ENCODE peak calls at places on chromosomes 6 and 20, in nine cellular contexts. I is tibial nerve, V is Peyer's patch, Z is pancreas, K is gastrocnemius medialis, S is neuronal stem cell, W is osteoblast, J is heart left ventricle, N is neural progenitor cell. M is an unnamed sample. For H3K4me1, the result is how much of the 10 kb centered on the place peaks cover.

GRCh38 chr6:143241110-143241509 is 180.4 kb downstream of the AIG1 start:
- DNase-seq in I (no peak), V (no peak), Z (no peak), K (no peak), S (no peak), W (no peak), J (no peak), N (no peak), M (no peak)

GRCh38 chr6:166663568-166663967 is 36.5 kb upstream of the RPS6KA2 start:
- DNase-seq in I (no peak), V (no peak), Z (no peak), K (no peak), S (no peak), W (no peak), J (no peak), N (no peak), M (no peak)

GRCh38 chr20:63095718-63096654 is 89.2 kb upstream of the BHLHE23 start:
- DNase-seq in I (no peak), V (peak), Z (no peak), K (no peak), S (no peak), W (peak), J (peak), N (no peak), M (no peak)

GRCh38 chr20:44851545-44851944 is 34.0 kb upstream of the YWHAB start:
- DNase-seq in I (no peak), V (no peak), Z (no peak), K (no peak), S (no peak), W (no peak), J (no peak), N (no peak), M (peak)

GRCh38 chr6:6806793-6807518 is 218.4 kb downstream of the LY86 start:
- DNase-seq in I (peak), V (no peak), Z (no peak), K (peak), S (no peak), W (no peak), J (peak), N (no peak), M (no peak)

GRCh38 chr6:105424177-105424783 is 21.4 kb upstream of the PREP start:
- DNase-seq in I (peak), V (no peak), Z (peak), K (no peak), S (peak), W (no peak), J (no peak), N (peak), M (peak)

GRCh38 chr6:46772754-46773153 is 20.4 kb upstream of the MEP1A start:
- DNase-seq in I (peak), V (no peak), Z (no peak), K (peak), S (no peak), W (no peak), J (peak), N (no peak), M (no peak)

GRCh38 chr6:149445095-149445466 is 39.7 kb downstream of the ZC3H12D start:
- DNase-seq in I (no peak), V (no peak), Z (no peak), K (no peak), S (no peak), W (no peak), J (no peak), N (no peak), M (no peak)

GRCh38 chr20:53921443-53921973 is 148.9 kb downstream of the BCAS1 start:
- DNase-seq in I (no peak), V (no peak), Z (no peak), K (no peak), S (no peak), W (no peak), J (no peak), N (no peak), M (no peak)

GRCh38 chr6:15690451-15690961 is 27.7 kb upstream of the DTNBP1 start:
- DNase-seq in I (no peak), V (no peak), Z (no peak), K (no peak), S (no peak), W (no peak), J (no peak), N (no peak), M (peak)

GRCh38 chr6:41785254-41785653 is 2.2 kb upstream of the TOMM6 start:
- DNase-seq in I (no peak), V (no peak), Z (no peak), K (no peak), S (no peak), W (no peak), J (no peak), N (no peak), M (no peak)

GRCh38 chr20:46013826-46014516 is 5.3 kb downstream of the MMP9 start:
- DNase-seq in I (peak), V (peak), Z (peak), K (no peak), S (peak), W (peak), J (peak), N (peak), M (peak)

DNA sequence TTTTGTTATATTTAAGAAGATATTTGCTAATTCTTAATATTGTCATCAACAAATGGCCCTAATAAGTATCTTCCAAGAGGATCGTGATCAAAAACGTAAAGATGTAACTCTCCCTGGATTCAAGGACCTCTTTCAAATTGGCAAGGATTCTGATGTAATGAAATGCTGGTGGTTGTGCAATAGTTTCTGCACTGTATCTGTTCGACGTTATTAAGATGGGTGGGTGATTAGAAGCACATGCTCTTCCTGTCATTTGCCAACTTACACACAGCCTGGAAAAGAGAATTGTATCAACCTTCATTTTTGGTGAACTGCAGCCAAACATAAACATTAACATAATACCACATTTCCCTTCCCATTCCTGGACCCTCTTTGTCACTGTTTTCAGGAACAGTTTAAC is 9.8 kb downstream of the FOXQ1 start:
- DNase-seq in I (no peak), V (no peak), Z (no peak), K (no peak), S (no peak), W (no peak), J (no peak), N (no peak), M (no peak)
- H3K4me1 ChIP-seq in I (under half), V (under half), Z (under half), K (under half), S (under half), W (under half), J (under half), N (under half), M (under half)

GRCh38 chr6:36123270-36124139 is 6.8 kb upstream of the MAPK13 start:
- DNase-seq in I (peak), V (peak), Z (peak), K (peak), S (peak), W (peak), J (peak), N (peak), M (peak)
- H3K4me1 ChIP-seq in I (under half), V (under half), Z (under half), K (under half), S (under half), W (under half), J (under half), N (under half), M (under half)

DNA sequence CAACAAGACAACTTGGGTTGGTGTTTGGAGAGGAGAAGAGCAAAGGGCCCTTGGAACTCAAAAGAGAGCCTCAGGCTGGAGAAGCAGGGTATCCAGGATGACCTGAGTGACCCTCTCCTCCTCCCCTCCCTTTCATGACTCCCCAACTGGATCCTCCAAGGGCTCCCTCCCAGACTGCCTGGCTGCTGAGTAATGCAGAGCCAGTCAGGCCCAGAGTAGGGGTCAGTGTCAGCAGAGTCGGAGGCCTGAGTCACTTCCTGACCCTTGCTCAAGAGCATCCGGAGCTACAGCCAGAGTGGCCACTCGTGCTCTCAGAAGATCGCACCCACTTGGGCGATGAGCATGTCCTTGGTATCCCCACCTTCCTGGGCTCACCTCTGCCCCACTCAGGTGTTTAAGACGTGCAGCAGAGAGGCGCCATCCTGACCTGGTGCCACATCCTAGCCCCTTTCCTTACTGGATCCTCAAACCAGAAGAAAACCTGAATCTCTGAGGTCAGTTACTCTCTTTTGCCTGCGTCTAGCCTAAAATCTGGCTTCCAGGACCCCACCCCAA is 2.8 kb upstream of the MAPK13 start:
- DNase-seq in I (no peak), V (no peak), Z (no peak), K (no peak), S (no peak), W (peak), J (peak), N (no peak), M (no peak)
- H3K4me1 ChIP-seq in I (under half), V (under half), Z (under half), K (under half), S (under half), W (under half), J (under half), N (under half), M (under half)

DNA sequence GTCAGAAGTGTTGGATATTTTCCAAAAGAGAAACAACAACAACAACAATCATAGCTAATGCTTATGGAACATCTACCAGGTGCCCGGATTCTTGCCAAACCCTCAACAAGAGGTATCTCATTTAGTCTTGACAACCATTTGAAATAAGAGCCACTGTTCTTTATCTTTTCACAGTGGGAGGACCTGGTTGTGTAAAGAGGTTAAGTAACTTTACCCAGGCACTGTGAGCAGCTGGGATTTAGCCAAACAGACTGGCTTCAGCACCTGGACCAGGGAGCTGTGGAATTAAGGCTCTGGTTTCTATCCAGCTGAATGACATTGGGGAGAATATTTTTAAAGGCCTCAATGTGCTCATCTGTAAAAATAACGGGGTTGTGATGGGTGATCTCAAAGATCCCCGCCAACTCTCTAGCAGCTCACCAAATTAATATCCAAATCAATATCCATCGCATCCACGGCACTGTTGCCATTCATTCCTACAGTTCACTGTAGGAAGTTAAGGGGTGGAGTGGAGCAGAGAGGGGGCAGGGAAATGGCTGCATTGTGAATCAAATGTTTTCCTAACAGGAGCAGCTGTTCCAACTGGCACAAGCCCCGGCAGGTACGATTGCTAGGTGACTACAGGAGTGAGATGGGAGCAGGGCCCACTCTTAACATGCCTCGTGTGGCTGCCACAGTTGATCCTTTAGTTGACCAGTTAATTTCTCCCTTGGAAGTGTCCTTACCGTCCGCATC is 61.8 kb downstream of the GCNT2 start:
- DNase-seq in I (no peak), V (no peak), Z (peak), K (no peak), S (no peak), W (no peak), J (no peak), N (peak), M (no peak)
- H3K4me1 ChIP-seq in I (under half), V (under half), Z (under half), K (under half), S (under half), W (under half), J (under half), N (half or more), M (under half)

M was measured in small intestine.